ENCODE peak calls at places on chromosomes 13 and 19, in four cellular contexts. C, W, P and R are unnamed samples.

GRCh38 chr13:46085737-46086136 is 19.1 kb downstream of the CPB2 start:
- DNase-seq in P (no peak), C (no peak), W (no peak), R (no peak)

GRCh38 chr19:18520848-18521691 is 800 bp downstream of the ELL start:
- DNase-seq in P (peak), W (peak), C (no peak), R (peak)

GRCh38 chr13:99422556-99423220 is 78.6 kb upstream of the TM9SF2 start:
- DNase-seq in C (no peak), P (no peak), W (no peak), R (no peak)

GRCh38 chr19:50568321-50569022 is at the start of gene LRRC4B:
- DNase-seq in W (peak), C (no peak), P (no peak), R (no peak)

GRCh38 chr13:75425216-75426009 is 56.6 kb downstream of the TBC1D4 start:
- DNase-seq in P (no peak), W (no peak), C (no peak), R (no peak)

GRCh38 chr19:48619692-48620565 is 623 bp downstream of the SPHK2 start:
- DNase-seq in P (no peak), W (no peak), C (no peak), R (no peak)

GRCh38 chr19:46297700-46298476 is 1.0 kb downstream of the HIF3A start:
- DNase-seq in P (no peak), C (peak), W (no peak), R (no peak)

GRCh38 chr13:47337781-47338507 is 441.1 kb upstream of the HTR2A start:
- DNase-seq in P (no peak), W (no peak), C (no peak), R (no peak)

GRCh38 chr13:41064493-41064892 is 3.2 kb downstream of the WBP4 start:
- DNase-seq in P (peak), C (no peak), W (no peak), R (no peak)

GRCh38 chr13:33970746-33971145 is 152.8 kb downstream of the RFC3 start:
- DNase-seq in C (no peak), P (no peak), W (no peak), R (no peak)

GRCh38 chr13:65656740-65657329 is 1573.3 kb downstream of the PCDH9 start:
- DNase-seq in C (no peak), W (no peak), P (peak), R (no peak)

GRCh38 chr19:9878511-9879196 is 43.5 kb downstream of the PIN1 start:
- DNase-seq in W (no peak), C (no peak), P (peak), R (no peak)

GRCh38 chr13:90168953-90169352 is 1178.5 kb upstream of the MIR17HG start:
- DNase-seq in C (no peak), W (no peak), P (no peak), R (no peak)

GRCh38 chr19:14505488-14506239 is 9.7 kb upstream of the GIPC1 start:
- DNase-seq in P (peak), C (no peak), W (peak), R (peak)

GRCh38 chr13:111975539-111976473 is 91.1 kb upstream of the SOX1 start:
- DNase-seq in C (no peak), P (no peak), W (no peak), R (no peak)

GRCh38 chr13:38350114-38350617 is 515 bp downstream of the UFM1 start:
- DNase-seq in C (peak), P (peak), W (no peak), R (no peak)

GRCh38 chr13:109593230-109593629 is 193.2 kb downstream of the IRS2 start:
- DNase-seq in C (no peak), W (no peak), P (no peak), R (no peak)

GRCh38 chr19:49639401-49640112 is 386 bp downstream of the RRAS start:
- DNase-seq in W (no peak), P (no peak), C (no peak), R (no peak)

GRCh38 chr19:32676186-32676894 is 692 bp downstream of the RGS9BP start:
- DNase-seq in P (no peak), W (no peak), C (no peak), R (no peak)

GRCh38 chr19:31838163-31838798 is 489.0 kb upstream of the TSHZ3 start:
- DNase-seq in C (no peak), W (no peak), P (no peak), R (no peak)

GRCh38 chr13:99660101-99660500 is 158.8 kb downstream of the TM9SF2 start:
- DNase-seq in W (no peak), C (no peak), P (no peak), R (no peak)

GRCh38 chr19:4186087-4186993 is 3.9 kb downstream of the ANKRD24 start:
- DNase-seq in P (peak), W (peak), C (peak), R (peak)

DNA sequence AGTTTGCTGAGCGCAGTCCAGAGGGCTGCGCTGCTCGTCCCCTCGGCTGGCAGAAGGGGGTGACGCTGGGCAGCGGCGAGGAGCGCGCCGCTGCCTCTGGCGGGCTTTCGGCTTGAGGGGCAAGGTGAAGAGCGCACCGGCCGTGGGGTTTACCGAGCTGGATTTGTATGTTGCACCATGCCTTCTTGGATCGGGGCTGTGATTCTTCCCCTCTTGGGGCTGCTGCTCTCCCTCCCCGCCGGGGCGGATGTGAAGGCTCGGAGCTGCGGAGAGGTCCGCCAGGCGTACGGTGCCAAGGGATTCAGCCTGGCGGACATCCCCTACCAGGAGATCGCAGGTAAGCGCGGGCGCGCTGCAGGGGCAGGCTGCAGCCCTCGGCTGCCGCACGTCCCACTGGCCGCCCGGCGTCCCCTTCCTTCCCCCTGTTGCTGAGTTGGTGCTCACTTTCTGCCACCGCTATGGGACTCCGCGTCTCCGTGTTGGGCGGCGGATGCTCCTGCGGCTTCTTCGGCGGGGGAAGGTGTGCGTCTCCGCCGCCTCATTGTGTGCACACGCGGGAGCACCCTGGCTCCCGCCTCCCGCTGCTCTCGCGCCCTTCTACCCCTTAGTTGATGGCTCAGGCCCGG is 786 bp downstream of the GPC6 start:
- DNase-seq in C (no peak), P (no peak), W (no peak), R (no peak)
- TF ChIP-seq CTCF in C (no peak), P (no peak), W (no peak), R (no peak)

DNA sequence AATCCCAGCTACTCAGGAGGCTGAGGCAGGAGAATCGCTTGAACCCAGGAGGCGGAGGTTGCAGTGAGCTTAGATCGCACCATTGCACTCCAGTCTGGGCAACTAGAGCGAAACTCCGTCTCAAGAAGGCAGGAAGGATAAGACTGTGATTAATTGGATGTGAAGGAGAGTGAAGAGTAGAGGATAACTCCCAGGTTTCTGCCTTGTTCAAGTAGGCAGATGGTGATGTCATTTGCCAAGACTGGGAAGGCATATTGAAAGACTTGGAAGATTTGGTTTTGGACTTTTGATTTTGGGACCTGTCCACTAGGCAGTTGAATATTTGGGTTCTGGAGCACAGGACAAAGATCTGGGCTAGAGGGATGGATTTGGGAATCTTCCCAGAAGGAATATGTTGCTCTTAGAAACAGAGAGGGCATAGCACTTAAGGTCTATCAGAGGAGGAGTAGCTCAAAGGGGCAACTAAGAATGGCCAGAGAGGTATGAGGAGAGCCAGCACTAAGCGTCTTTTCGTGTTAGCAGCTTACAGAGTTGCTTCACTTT is 20.0 kb downstream of the GARRE1 start:
- DNase-seq in W (no peak), C (no peak), P (no peak), R (no peak)
- TF ChIP-seq CTCF in W (no peak), C (no peak), P (no peak), R (no peak)

GRCh38 chr13:48646791-48647190 is 6.9 kb upstream of the CYSLTR2 start:
- DNase-seq in W (no peak), P (no peak), C (no peak), R (no peak)
- TF ChIP-seq CTCF in W (no peak), P (no peak), C (no peak), R (no peak)

GRCh38 chr13:102555914-102556553 is 40.8 kb upstream of the TPP2 start:
- DNase-seq in W (peak), C (no peak), P (peak), R (no peak)
- TF ChIP-seq CTCF in W (peak), C (peak), P (peak), R (no peak)

GRCh38 chr13:25409938-25410337 is 38.2 kb downstream of the ATP8A2 start:
- DNase-seq in P (no peak), W (no peak), C (no peak), R (no peak)

GRCh38 chr13:25401958-25402357 is 30.2 kb downstream of the ATP8A2 start:
- DNase-seq in W (no peak), P (no peak), C (no peak), R (no peak)

DNA sequence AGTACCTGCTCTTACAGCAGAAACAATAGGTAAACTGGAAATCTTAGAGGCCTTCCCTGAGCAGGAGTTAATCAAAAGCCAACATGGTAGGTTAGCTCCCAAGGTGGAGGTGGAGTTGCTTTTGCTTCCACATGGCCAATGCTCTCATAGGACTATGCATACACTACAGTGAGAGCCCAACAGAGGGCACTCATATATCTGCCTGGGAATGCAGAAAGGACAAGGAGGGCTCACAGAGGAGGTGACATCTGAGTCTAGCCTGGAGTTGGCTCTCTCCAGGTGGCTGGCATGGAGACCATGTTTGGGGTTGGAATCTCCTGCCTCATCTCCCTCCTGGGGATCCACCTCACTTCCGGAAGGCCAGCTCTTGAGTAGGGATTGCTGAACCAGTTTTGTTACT is 34.6 kb downstream of the ATP8A2 start:
- DNase-seq in W (no peak), C (no peak), P (peak), R (no peak)
- TF ChIP-seq CTCF in W (no peak), C (no peak), P (no peak), R (no peak)